ENCODE peak calls at places on chromosome 1, in six cellular contexts. M is endodermal cell, P is right lobe of liver, N is pancreas, L is GM23248, E is right atrium auricular region. G is an unnamed sample. For H3K4me1, the result is how much of the 10 kb centered on the place peaks cover.

GRCh38 chr1:52125727-52126359 is 16.0 kb upstream of the ZFYVE9 start:
- DNase-seq in M (no peak), P (no peak), N (no peak), L (no peak), E (no peak), G (no peak)

GRCh38 chr1:54664364-54664763 is 22.8 kb downstream of the MROH7 start:
- DNase-seq in M (no peak), P (no peak), N (no peak), L (no peak), E (no peak), G (no peak)

GRCh38 chr1:57843760-57844159 is 419.9 kb upstream of the DAB1 start:
- DNase-seq in M (no peak), P (no peak), N (no peak), L (peak), E (no peak), G (no peak)

GRCh38 chr1:233490488-233490887 is 123.4 kb upstream of the KCNK1 start:
- DNase-seq in M (no peak), P (no peak), N (peak), L (no peak), E (no peak), G (no peak)

GRCh38 chr1:32361308-32361673 is 994 bp downstream of the FAM229A start:
- DNase-seq in M (no peak), P (no peak), N (peak), L (peak), E (no peak), G (peak)

GRCh38 chr1:197776348-197777082 is 1.2 kb upstream of the DENND1B start:
- DNase-seq in M (no peak), P (no peak), N (no peak), L (peak), E (no peak), G (no peak)

GRCh38 chr1:19066874-19067186 is 110.4 kb upstream of the IFFO2 start:
- DNase-seq in M (no peak), P (no peak), N (no peak), L (no peak), E (no peak), G (no peak)

GRCh38 chr1:226443439-226443838 is 35.5 kb upstream of the PARP1 start:
- DNase-seq in M (peak), P (no peak), N (no peak), L (peak), E (no peak), G (no peak)

GRCh38 chr1:193589597-193590040 is 403.2 kb upstream of the B3GALT2 start:
- DNase-seq in M (no peak), P (no peak), N (no peak), L (peak), E (no peak), G (no peak)

GRCh38 chr1:175402336-175402735 is 209.8 kb upstream of the KIAA0040 start:
- DNase-seq in M (no peak), P (no peak), N (no peak), L (no peak), E (no peak), G (no peak)

GRCh38 chr1:71049951-71050598 is 2.5 kb upstream of the PTGER3 start:
- DNase-seq in M (peak), P (no peak), N (no peak), L (peak), E (no peak), G (no peak)

GRCh38 chr1:211637066-211637465 is 38.4 kb downstream of the NEK2 start:
- DNase-seq in M (no peak), P (peak), N (no peak), L (no peak), E (no peak), G (no peak)

GRCh38 chr1:211633523-211633843 is 41.9 kb downstream of the NEK2 start:
- DNase-seq in M (no peak), P (no peak), N (no peak), L (no peak), E (no peak), G (no peak)

GRCh38 chr1:211634931-211635330 is 40.5 kb downstream of the NEK2 start:
- DNase-seq in M (no peak), P (no peak), N (no peak), L (no peak), E (no peak), G (no peak)

GRCh38 chr1:211634461-211634860 is 41.0 kb downstream of the NEK2 start:
- DNase-seq in M (no peak), P (peak), N (no peak), L (no peak), E (no peak), G (no peak)

GRCh38 chr1:211635602-211636205 is 39.7 kb downstream of the NEK2 start:
- DNase-seq in M (no peak), P (no peak), N (no peak), L (peak), E (no peak), G (no peak)
- H3K4me1 ChIP-seq in M (under half), P (half or more), N (under half), L (under half), E (under half), G (under half)

GRCh38 chr1:205350626-205351235 is 6.0 kb downstream of the KLHDC8A start:
- DNase-seq in M (peak), P (no peak), N (no peak), L (no peak), E (no peak), G (no peak)

GRCh38 chr1:205346956-205347574 is 9.7 kb downstream of the KLHDC8A start:
- DNase-seq in M (no peak), P (no peak), N (no peak), L (peak), E (no peak), G (peak)

GRCh38 chr1:205351984-205352713 is 4.6 kb downstream of the KLHDC8A start:
- DNase-seq in M (peak), P (no peak), N (no peak), L (peak), E (no peak), G (no peak)

GRCh38 chr1:205348559-205349477 is 7.9 kb downstream of the KLHDC8A start:
- DNase-seq in M (no peak), P (no peak), N (no peak), L (no peak), E (no peak), G (no peak)

GRCh38 chr1:205350124-205350523 is 6.6 kb downstream of the KLHDC8A start:
- DNase-seq in M (no peak), P (no peak), N (no peak), L (no peak), E (no peak), G (no peak)
- H3K4me1 ChIP-seq in M (under half), P (under half), N (under half), L (under half), E (under half), G (under half)

GRCh38 chr1:156121441-156121840 is 6.9 kb downstream of the LMNA start:
- DNase-seq in M (no peak), P (no peak), N (no peak), L (peak), E (no peak), G (no peak)
- H3K4me1 ChIP-seq in M (under half), P (half or more), N (half or more), L (half or more), E (half or more), G (half or more)

GRCh38 chr1:205240118-205240517 is 12.4 kb downstream of the TMCC2 start:
- DNase-seq in M (peak), P (peak), N (no peak), L (no peak), E (no peak), G (no peak)
- H3K4me1 ChIP-seq in M (under half), P (under half), N (under half), L (under half), E (half or more), G (under half)

DNA sequence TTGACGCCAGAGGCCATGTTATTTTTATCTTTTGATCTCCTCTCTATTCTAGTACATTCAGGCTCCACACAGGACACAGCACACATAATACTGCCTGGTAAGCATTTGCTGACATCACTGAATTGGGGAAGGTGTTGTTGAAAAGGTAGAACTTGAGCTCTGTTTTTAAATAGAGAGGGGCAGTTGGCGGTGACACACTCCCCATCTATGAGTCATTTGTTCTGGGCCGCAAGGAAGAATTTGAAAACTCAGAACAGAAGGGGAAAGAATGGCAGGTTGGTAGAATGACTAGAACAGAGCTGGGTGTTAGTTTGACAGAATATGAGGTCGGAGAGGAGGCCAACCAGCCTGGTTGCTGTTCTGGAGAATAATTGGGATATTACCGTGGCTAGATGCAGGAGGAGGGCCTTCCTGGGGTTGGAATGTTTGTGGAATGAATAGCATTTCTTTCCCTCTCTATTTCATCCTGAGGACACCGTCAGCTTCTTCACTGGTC is 52.1 kb upstream of the ERRFI1 start:
- DNase-seq in M (peak), P (no peak), N (no peak), L (peak), E (no peak), G (no peak)
- H3K4me1 ChIP-seq in M (under half), P (under half), N (under half), L (under half), E (under half), G (under half)